ENCODE peak calls at places on chromosomes 1 and 21, in six cellular contexts. P, B, A, F, I and V are unnamed samples.

GRCh38 chr1:32872189-32872898 is 1.6 kb upstream of the FNDC5 start:
- DNase-seq in P (no peak), B (no peak), A (peak), F (peak), I (peak), V (peak)

GRCh38 chr1:44040856-44041255 is 9.6 kb upstream of the SLC6A9 start:
- DNase-seq in P (no peak), B (no peak), A (no peak), F (no peak), I (no peak), V (no peak)

GRCh38 chr1:236144446-236145150 is 2.3 kb downstream of the GPR137B start:
- DNase-seq in P (no peak), B (no peak), A (no peak), F (no peak), I (no peak), V (no peak)

GRCh38 chr21:29938968-29939858 is 583 bp downstream of the GRIK1 start:
- DNase-seq in P (peak), B (no peak), A (peak), F (no peak), I (no peak), V (no peak)

GRCh38 chr1:33692216-33693188 is 171.4 kb upstream of the HMGB4 start:
- DNase-seq in P (no peak), B (no peak), A (no peak), F (no peak), I (no peak), V (no peak)

GRCh38 chr1:51381964-51382363 is 51.6 kb upstream of the TTC39A start:
- DNase-seq in P (no peak), B (no peak), A (no peak), F (no peak), I (no peak), V (no peak)

GRCh38 chr1:155242805-155243358 is 12.4 kb downstream of the ENTREP3 start:
- DNase-seq in P (no peak), B (no peak), A (no peak), F (no peak), I (no peak), V (no peak)

GRCh38 chr1:11147371-11147770 is 41.8 kb upstream of the ANGPTL7 start:
- DNase-seq in P (peak), B (peak), A (no peak), F (no peak), I (no peak), V (no peak)

GRCh38 chr1:42732126-42732680 is 7.8 kb downstream of the CLDN19 start:
- DNase-seq in P (no peak), B (no peak), A (peak), F (no peak), I (no peak), V (no peak)

GRCh38 chr1:12144236-12144635 is 22.6 kb upstream of the TNFRSF1B start:
- DNase-seq in P (no peak), B (no peak), A (no peak), F (no peak), I (no peak), V (no peak)

GRCh38 chr1:107588321-107588720 is 376.7 kb downstream of the VAV3 start:
- DNase-seq in P (no peak), B (no peak), A (no peak), F (no peak), I (no peak), V (no peak)

GRCh38 chr1:96028071-96028470 is 693.5 kb upstream of the PTBP2 start:
- DNase-seq in P (no peak), B (no peak), A (no peak), F (no peak), I (no peak), V (no peak)

DNA sequence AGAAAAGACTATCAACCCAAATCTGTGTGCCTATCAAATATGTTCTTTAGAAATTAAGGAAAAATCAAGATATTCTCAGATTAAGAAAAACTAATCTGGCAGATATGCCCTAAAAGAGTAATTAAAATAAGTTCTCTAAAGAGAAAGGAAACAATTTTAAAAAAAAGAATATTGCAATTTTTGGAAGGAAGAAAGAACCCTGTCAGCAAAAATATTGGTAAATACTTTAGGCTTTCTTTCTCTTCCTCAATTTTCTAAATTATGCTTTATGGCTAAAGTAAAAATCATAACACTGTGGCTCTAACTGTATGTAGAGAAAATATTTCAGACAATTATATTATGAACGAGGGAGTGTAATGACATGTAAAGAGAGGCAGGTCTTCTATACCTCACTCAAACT is 691.3 kb upstream of the PTBP2 start:
- DNase-seq in P (no peak), B (no peak), A (no peak), F (no peak), I (no peak), V (no peak)
- H3K27ac ChIP-seq in P (no peak), B (no peak), A (no peak), F (no peak), I (no peak), V (no peak)

GRCh38 chr21:33025471-33026298 is at the start of gene OLIG2:
- DNase-seq in P (peak), B (no peak), A (peak), F (peak), I (peak), V (no peak)
- TF ChIP-seq EZH2 in P (no peak), B (peak), A (no peak), F (no peak), I (no peak), V (no peak)

GRCh38 chr1:224219612-224220011 is 36.6 kb downstream of the DEGS1 start:
- DNase-seq in P (no peak), B (no peak), A (no peak), F (no peak), I (no peak), V (no peak)

GRCh38 chr1:224226849-224227502 is 43.9 kb downstream of the DEGS1 start:
- DNase-seq in P (no peak), B (no peak), A (no peak), F (no peak), I (no peak), V (no peak)

GRCh38 chr1:224219011-224219611 is 36.1 kb downstream of the DEGS1 start:
- DNase-seq in P (no peak), B (no peak), A (no peak), F (no peak), I (no peak), V (no peak)

DNA sequence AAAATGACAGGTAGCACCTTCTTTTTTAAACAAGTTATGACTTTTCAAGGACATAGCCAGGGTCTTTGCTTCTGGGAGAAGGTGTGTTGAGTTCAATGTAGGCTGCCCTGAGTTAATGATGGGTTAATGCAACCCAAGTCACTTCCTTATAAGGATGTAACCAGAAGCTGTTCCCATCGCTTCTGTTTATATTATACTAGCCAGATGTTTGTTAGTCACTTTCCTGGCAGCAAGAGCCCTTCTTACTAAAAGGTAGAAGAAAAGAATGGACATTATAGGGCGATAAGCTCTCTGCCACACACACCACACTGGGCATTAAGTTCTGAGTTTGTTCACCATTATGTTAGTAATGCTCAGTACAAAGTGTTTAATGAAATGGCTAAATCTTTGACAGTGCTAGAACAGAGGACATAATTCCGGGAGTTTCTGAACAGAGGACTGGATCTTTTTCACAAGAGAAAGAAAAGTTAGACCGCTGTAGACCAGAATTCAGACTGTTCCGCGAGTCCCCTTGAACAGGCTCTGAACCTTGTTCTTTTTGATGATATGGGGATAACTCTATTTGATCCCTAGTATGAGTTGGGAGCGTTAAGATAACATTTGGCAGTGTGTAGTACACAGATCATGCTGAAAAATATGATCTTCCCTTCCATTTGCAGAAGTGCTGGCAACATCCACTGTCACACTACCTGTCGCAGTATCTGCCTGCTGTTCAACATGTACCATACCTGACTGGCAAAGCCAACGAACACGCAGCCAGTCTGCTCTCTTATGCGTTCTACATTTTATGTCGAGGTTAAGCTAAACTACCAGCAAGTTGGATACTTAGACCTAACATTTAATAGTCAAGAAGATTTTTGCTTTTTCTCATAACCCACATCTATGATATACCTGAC is 41.0 kb downstream of the DEGS1 start:
- DNase-seq in P (peak), B (peak), A (no peak), F (peak), I (no peak), V (no peak)
- H3K4me2 ChIP-seq in P (peak), B (no peak), A (no peak), F (no peak), I (no peak), V (no peak)

GRCh38 chr1:9311029-9311428 is 18.3 kb downstream of the SPSB1 start:
- DNase-seq in P (no peak), B (no peak), A (no peak), F (no peak), I (no peak), V (no peak)
- H3K27ac ChIP-seq in P (no peak), B (no peak), A (no peak), F (no peak), I (no peak), V (no peak)

GRCh38 chr1:114154963-114155322 is 1.3 kb upstream of the SYT6 start:
- DNase-seq in P (peak), B (peak), A (peak), F (no peak), I (no peak), V (peak)

GRCh38 chr1:114152211-114153050 is 1.2 kb downstream of the SYT6 start:
- DNase-seq in P (peak), B (peak), A (peak), F (no peak), I (no peak), V (no peak)

GRCh38 chr1:114154146-114154962 is 685 bp upstream of the SYT6 start:
- DNase-seq in P (peak), B (no peak), A (peak), F (peak), I (no peak), V (no peak)

GRCh38 chr1:114153051-114153620 is 533 bp downstream of the SYT6 start:
- DNase-seq in P (no peak), B (no peak), A (peak), F (no peak), I (no peak), V (no peak)

GRCh38 chr1:114153621-114154145 is at the start of gene SYT6:
- DNase-seq in P (no peak), B (no peak), A (peak), F (no peak), I (no peak), V (no peak)
- TF ChIP-seq EZH2 in P (no peak), B (no peak), A (peak), F (no peak), I (no peak), V (no peak)

GRCh38 chr1:63833346-63834065 is 59.7 kb downstream of the ROR1 start:
- DNase-seq in P (no peak), B (no peak), A (no peak), F (no peak), I (no peak), V (no peak)

GRCh38 chr1:63828322-63829044 is 54.7 kb downstream of the ROR1 start:
- DNase-seq in P (no peak), B (no peak), A (no peak), F (no peak), I (peak), V (no peak)

GRCh38 chr1:63827411-63828321 is 53.8 kb downstream of the ROR1 start:
- DNase-seq in P (peak), B (no peak), A (no peak), F (no peak), I (no peak), V (no peak)

GRCh38 chr1:63829349-63830327 is 55.8 kb downstream of the ROR1 start:
- DNase-seq in P (no peak), B (no peak), A (no peak), F (no peak), I (no peak), V (no peak)

GRCh38 chr1:63831409-63831808 is 57.6 kb downstream of the ROR1 start:
- DNase-seq in P (no peak), B (no peak), A (no peak), F (no peak), I (no peak), V (no peak)
- H3K4me2 ChIP-seq in P (no peak), B (no peak), A (no peak), F (no peak), I (no peak), V (no peak)

GRCh38 chr1:201552941-201553341 is 14.0 kb downstream of the NAV1 start:
- DNase-seq in P (peak), B (peak), A (no peak), F (no peak), I (no peak), V (no peak)
- H3K27ac ChIP-seq in P (peak), B (no peak), A (no peak), F (peak), I (no peak), V (no peak)